ENCODE peak calls at places on chromosome 1, in six cellular contexts. H is CD8-positive, alpha-beta T cell; U is HCT116; X is PC-9; W is testis; B is body of pancreas. J is an unnamed sample.
A peak's percentile ranks its signal among the peaks of the same experiment; 100 is the strongest.

GRCh38 chr1:43773821-43774220 is 66.5 kb downstream of the ST3GAL3 start:
- DNase-seq in H (no peak), U (no peak), X (no peak), W (no peak), B (no peak), J (no peak)

GRCh38 chr1:97137862-97138514 is 416.4 kb downstream of the PTBP2 start:
- DNase-seq in H (no peak), U (peak; percentile 37), X (peak; percentile 10), W (peak; percentile 69), B (peak; percentile 77), J (no peak)

GRCh38 chr1:59237905-59238304 is 59.0 kb upstream of the FGGY start:
- DNase-seq in H (no peak), U (no peak), X (no peak), W (no peak), B (no peak), J (no peak)

GRCh38 chr1:162605225-162605927 is 26.9 kb upstream of the DDR2 start:
- DNase-seq in H (no peak), U (peak; percentile 45), X (no peak), W (no peak), B (no peak), J (no peak)

GRCh38 chr1:11501491-11501897 is 22.5 kb downstream of the DISP3 start:
- DNase-seq in H (no peak), U (no peak), X (no peak), W (peak; percentile 88), B (no peak), J (no peak)

GRCh38 chr1:33338495-33339211 is 17.8 kb upstream of the A3GALT2 start:
- DNase-seq in H (no peak), U (no peak), X (no peak), W (peak; percentile 79), B (peak; percentile 80), J (no peak)

GRCh38 chr1:210246447-210246846 is 13.9 kb downstream of the SERTAD4 start:
- DNase-seq in H (no peak), U (no peak), X (no peak), W (no peak), B (no peak), J (no peak)

GRCh38 chr1:106677721-106678120 is 378.8 kb upstream of the PRMT6 start:
- DNase-seq in H (no peak), U (no peak), X (no peak), W (no peak), B (no peak), J (no peak)

GRCh38 chr1:201445300-201445699 is 23.7 kb downstream of the PHLDA3 start:
- DNase-seq in H (no peak), U (no peak), X (no peak), W (no peak), B (no peak), J (no peak)

GRCh38 chr1:99177465-99177864 is 86.8 kb upstream of the PLPPR4 start:
- DNase-seq in H (no peak), U (no peak), X (no peak), W (no peak), B (no peak), J (no peak)

GRCh38 chr1:98565951-98566350 is 95.6 kb upstream of the SNX7 start:
- DNase-seq in H (no peak), U (no peak), X (no peak), W (no peak), B (no peak), J (no peak)

DNA sequence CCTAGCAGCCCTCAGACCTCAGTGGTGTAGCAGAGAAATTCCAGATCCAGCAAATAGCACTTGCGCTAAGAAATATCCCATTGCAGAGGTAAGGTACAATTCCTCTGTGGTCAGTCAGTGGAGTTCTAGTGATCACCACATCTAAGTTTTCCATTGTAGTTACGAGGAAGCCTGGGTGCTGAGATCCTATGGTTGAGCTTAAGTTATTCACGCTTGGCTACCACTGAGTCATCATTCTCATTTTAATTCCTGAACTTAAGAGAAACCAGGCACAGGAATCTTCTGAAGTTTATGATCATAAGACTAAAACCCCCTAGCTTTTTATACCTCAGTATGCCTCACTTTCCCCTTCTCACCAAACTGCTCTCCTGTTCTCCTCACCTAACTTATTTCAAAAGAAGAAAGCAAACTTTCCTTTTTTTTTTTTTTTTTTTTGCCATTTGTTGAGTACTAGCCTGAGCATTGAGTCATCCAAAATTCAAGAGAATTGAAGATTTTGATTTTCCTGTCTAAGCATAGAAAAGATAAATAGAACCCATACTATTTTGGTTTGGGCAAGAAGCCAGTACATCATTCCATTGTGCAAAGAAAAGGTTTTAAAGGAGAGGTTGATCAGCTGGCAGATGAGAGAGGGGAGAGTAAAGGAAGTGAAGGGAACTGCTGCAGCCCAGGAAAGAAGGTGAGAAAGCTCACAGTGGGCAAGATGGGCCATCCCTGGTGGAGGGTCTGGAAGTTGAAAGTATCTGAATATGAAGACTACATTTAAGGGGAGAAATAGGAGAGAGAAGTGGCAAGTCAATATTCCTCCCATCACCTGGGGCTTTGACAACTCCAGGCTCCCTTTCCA is 39.9 kb downstream of the SERBP1 start:
- DNase-seq in H (no peak), U (no peak), X (peak; percentile 41), W (no peak), B (no peak), J (no peak)
- H3K4me3 ChIP-seq in H (no peak overlapping the region), U (no peak overlapping the region), X (no peak overlapping the region), W (no peak overlapping the region), B (no peak overlapping the region), J (no peak overlapping the region)

GRCh38 chr1:111450185-111450584 is 921 bp downstream of the ATP5PB start:
- DNase-seq in H (no peak), U (no peak), X (no peak), W (no peak), B (no peak), J (no peak)
- H3K4me1 ChIP-seq in H (peaks cover 67% of the 10 kb centered on the region), U (peaks cover 15% of the 10 kb centered on the region), X (peaks cover 23% of the 10 kb centered on the region), W (peaks cover 25% of the 10 kb centered on the region), B (peaks cover 50% of the 10 kb centered on the region), J (peaks cover 41% of the 10 kb centered on the region)

GRCh38 chr1:153262462-153263157 is 3.1 kb downstream of the LORICRIN start:
- DNase-seq in H (no peak), U (no peak), X (no peak), W (no peak), B (no peak), J (no peak)
- H3K27me3 ChIP-seq in H (peaks cover 12% of the 10 kb centered on the region), U (peaks cover 43% of the 10 kb centered on the region), X (peaks cover 46% of the 10 kb centered on the region), W (no peaks in the 10 kb centered on the region), B (peaks cover 5% of the 10 kb centered on the region), J (peaks cover 28% of the 10 kb centered on the region)

GRCh38 chr1:55129194-55129728 is 85.9 kb downstream of the USP24 start:
- DNase-seq in H (no peak), U (no peak), X (no peak), W (no peak), B (peak; percentile 54), J (no peak)
- H3K4me3 ChIP-seq in H (no peak overlapping the region), U (no peak overlapping the region), X (no peak overlapping the region), W (no peak overlapping the region), B (no peak overlapping the region), J (no peak overlapping the region)

GRCh38 chr1:17585266-17585987 is 45.9 kb downstream of the ARHGEF10L start:
- DNase-seq in H (no peak), U (no peak), X (no peak), W (no peak), B (no peak), J (no peak)
- H3K4me1 ChIP-seq in H (no peaks in the 10 kb centered on the region), U (peaks cover 26% of the 10 kb centered on the region), X (peaks cover 18% of the 10 kb centered on the region), W (peaks cover 11% of the 10 kb centered on the region), B (peaks cover 86% of the 10 kb centered on the region), J (no peaks in the 10 kb centered on the region)

GRCh38 chr1:115343200-115343737 is 5.2 kb upstream of the NGF start:
- DNase-seq in H (no peak), U (no peak), X (no peak), W (no peak), B (no peak), J (no peak)

GRCh38 chr1:115341948-115342347 is 3.9 kb upstream of the NGF start:
- DNase-seq in H (no peak), U (no peak), X (no peak), W (no peak), B (no peak), J (no peak)

GRCh38 chr1:115337633-115338456 is at the start of gene NGF:
- DNase-seq in H (no peak), U (no peak), X (peak; percentile 52), W (peak; percentile 50), B (peak; percentile 27), J (no peak)

GRCh38 chr1:115338457-115338820 is 390 bp upstream of the NGF start:
- DNase-seq in H (no peak), U (no peak), X (no peak), W (no peak), B (no peak), J (no peak)

DNA sequence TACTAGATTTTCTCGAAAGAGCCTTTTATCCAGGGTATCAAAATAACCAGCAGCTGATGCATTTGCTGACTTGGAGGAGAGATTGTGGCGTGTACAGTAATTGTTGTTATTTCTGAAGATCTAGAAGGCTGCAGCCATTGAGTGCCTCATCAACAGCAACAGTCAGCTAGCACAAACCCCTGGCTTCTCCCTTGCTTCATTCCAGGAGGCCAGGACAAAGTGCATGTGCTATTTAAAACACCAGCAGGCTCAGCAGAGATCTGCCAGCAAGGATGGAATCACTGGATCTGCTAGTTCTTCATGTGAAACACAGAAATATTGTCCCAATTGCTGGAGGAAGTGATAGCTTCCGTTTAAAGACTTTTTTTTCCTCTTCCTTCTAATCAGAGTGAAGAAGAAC is 2.8 kb upstream of the NGF start:
- DNase-seq in H (no peak), U (no peak), X (no peak), W (peak; percentile 30), B (no peak), J (no peak)
- H3K27me3 ChIP-seq in H (no peaks in the 10 kb centered on the region), U (no peaks in the 10 kb centered on the region), X (no peaks in the 10 kb centered on the region), W (no peaks in the 10 kb centered on the region), B (no peaks in the 10 kb centered on the region), J (no peaks in the 10 kb centered on the region)

DNA sequence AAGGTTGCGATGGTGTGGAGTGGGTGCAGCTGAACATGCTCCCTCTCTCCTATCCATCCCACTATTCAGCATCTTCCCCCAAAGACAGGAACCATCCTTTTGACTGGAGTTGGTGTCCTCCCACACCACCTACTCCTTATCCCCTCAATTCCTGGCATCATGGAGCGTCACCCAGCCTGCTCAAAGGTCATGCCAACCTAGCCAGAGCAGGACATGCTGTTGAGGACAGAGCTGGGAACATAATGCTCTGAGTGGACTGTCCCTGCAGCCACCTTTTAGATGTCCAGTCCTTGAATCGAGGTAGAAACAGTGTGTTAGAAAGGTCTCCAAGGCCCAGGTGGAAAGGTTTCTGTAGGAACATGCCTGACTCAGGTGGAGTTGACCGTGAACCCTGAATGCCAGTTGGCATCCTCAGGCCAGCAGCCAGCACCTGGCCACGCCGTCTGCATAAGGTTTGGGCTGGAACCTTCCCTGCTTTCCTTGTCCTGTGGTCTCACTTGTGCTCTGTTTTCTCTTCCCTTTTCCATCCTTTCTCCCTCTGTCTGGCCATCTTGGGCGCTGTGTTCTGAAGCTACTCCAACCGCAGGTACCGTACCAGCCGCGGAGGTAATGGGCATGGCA is 52.2 kb upstream of the CNTN2 start:
- DNase-seq in H (no peak), U (no peak), X (no peak), W (no peak), B (no peak), J (no peak)
- H3K4me3 ChIP-seq in H (no peak overlapping the region), U (no peak overlapping the region), X (no peak overlapping the region), W (no peak overlapping the region), B (no peak overlapping the region), J (no peak overlapping the region)

J was measured in effector memory CD4-positive, alpha-beta T cell.